ENCODE peak calls at places on chromosomes 12 and 14, in nine cellular contexts. L, V, U, E, Y, T, D, I and N are unnamed samples.

GRCh38 chr14:99662846-99663245 is 17.9 kb downstream of the HHIPL1 start:
- DNase-seq in L (no peak), V (no peak), U (no peak), E (no peak), Y (no peak), T (no peak), D (no peak), I (no peak), N (no peak)

GRCh38 chr12:9064815-9065606 is 50.7 kb downstream of the A2M start:
- DNase-seq in L (peak), V (peak), U (peak), E (no peak), Y (peak), T (no peak), D (no peak), I (peak), N (no peak)

GRCh38 chr12:10943167-10943566 is 4.1 kb upstream of the TAS2R14 start:
- DNase-seq in L (no peak), V (no peak), U (no peak), E (no peak), Y (no peak), T (no peak), D (no peak), I (no peak), N (no peak)

GRCh38 chr12:60872850-60873713 is 1277.3 kb downstream of the SLC16A7 start:
- DNase-seq in L (no peak), V (no peak), U (no peak), E (no peak), Y (no peak), T (no peak), D (no peak), I (no peak), N (no peak)

GRCh38 chr12:99334737-99335136 is 312.8 kb upstream of the GARIN6 start:
- DNase-seq in L (no peak), V (no peak), U (no peak), E (no peak), Y (no peak), T (no peak), D (no peak), I (no peak), N (peak)

GRCh38 chr14:28243600-28243999 is 523.0 kb upstream of the FOXG1 start:
- DNase-seq in L (no peak), V (no peak), U (no peak), E (no peak), Y (peak), T (no peak), D (no peak), I (no peak), N (no peak)

GRCh38 chr12:95809000-95809680 is 18.6 kb upstream of the NTN4 start:
- DNase-seq in L (no peak), V (no peak), U (no peak), E (no peak), Y (no peak), T (no peak), D (no peak), I (no peak), N (no peak)

GRCh38 chr12:52168019-52168717 is 23.6 kb downstream of the KRT80 start:
- DNase-seq in L (peak), V (no peak), U (no peak), E (no peak), Y (no peak), T (peak), D (no peak), I (no peak), N (no peak)

GRCh38 chr14:37843969-37844607 is 248.7 kb downstream of the TTC6 start:
- DNase-seq in L (no peak), V (no peak), U (no peak), E (no peak), Y (no peak), T (no peak), D (no peak), I (no peak), N (no peak)

GRCh38 chr14:93953263-93953662 is 23.1 kb downstream of the ASB2 start:
- DNase-seq in L (no peak), V (no peak), U (no peak), E (no peak), Y (no peak), T (no peak), D (no peak), I (no peak), N (no peak)

GRCh38 chr14:54783660-54784015 is 119.0 kb downstream of the GCH1 start:
- DNase-seq in L (no peak), V (no peak), U (no peak), E (no peak), Y (no peak), T (no peak), D (no peak), I (no peak), N (no peak)

GRCh38 chr14:54784060-54784459 is 118.6 kb downstream of the GCH1 start:
- DNase-seq in L (no peak), V (no peak), U (no peak), E (no peak), Y (no peak), T (no peak), D (no peak), I (peak), N (no peak)

GRCh38 chr14:54784657-54785056 is 118.0 kb downstream of the GCH1 start:
- DNase-seq in L (no peak), V (no peak), U (no peak), E (no peak), Y (no peak), T (no peak), D (no peak), I (peak), N (no peak)

GRCh38 chr14:54781936-54782802 is 120.5 kb downstream of the GCH1 start:
- DNase-seq in L (no peak), V (no peak), U (no peak), E (no peak), Y (no peak), T (no peak), D (no peak), I (no peak), N (no peak)

GRCh38 chr14:54782803-54783659 is 119.6 kb downstream of the GCH1 start:
- DNase-seq in L (no peak), V (no peak), U (no peak), E (no peak), Y (no peak), T (no peak), D (no peak), I (no peak), N (no peak)
- TF ChIP-seq CTCF in L (no peak), V (no peak), U (no peak), E (peak), Y (peak), T (no peak), D (peak), I (no peak), N (no peak)

GRCh38 chr12:112577473-112578334 is 159.0 kb downstream of the PTPN11 start:
- DNase-seq in L (no peak), V (no peak), U (no peak), E (no peak), Y (no peak), T (no peak), D (no peak), I (no peak), N (no peak)

GRCh38 chr12:112573151-112573550 is 154.4 kb downstream of the PTPN11 start:
- DNase-seq in L (no peak), V (no peak), U (no peak), E (no peak), Y (no peak), T (no peak), D (no peak), I (no peak), N (no peak)

GRCh38 chr12:112570096-112570495 is 151.3 kb downstream of the PTPN11 start:
- DNase-seq in L (no peak), V (no peak), U (no peak), E (no peak), Y (no peak), T (no peak), D (no peak), I (no peak), N (no peak)

GRCh38 chr12:112575559-112576067 is 156.9 kb downstream of the PTPN11 start:
- DNase-seq in L (no peak), V (no peak), U (no peak), E (no peak), Y (no peak), T (no peak), D (no peak), I (no peak), N (no peak)

DNA sequence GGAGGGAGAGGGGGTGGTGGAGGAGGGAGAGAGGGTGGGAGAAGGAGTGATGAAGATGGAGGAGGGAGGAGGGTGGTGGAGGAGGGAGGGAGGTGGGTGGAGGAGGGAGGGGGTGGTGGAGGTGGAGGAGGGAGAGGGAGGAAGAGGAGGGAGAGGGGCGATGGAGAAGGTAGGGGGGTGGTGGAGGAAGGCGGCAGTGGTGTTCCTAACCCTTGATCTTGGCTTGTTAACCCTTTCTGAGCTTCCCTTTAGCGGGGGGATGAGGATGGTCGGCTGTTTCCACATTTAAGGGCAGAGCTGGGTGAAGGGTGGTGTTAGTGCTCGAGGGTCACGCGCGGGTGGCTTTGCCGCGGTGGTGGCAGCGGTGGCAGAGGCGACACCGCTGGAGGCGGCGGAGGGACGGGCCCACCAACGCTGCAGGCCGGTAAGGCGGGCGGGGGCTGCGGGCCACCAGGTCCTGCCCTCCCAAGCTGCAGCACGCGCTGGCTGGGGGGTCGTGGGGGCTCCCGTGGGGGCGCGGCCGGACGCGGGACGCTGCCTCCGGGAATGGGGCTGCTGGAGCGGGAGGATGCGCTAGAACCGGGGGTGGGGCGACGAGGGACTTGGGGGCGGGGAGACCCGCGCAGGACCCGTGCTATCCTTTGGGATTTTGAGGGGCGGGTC is 156.3 kb downstream of the PTPN11 start:
- DNase-seq in L (no peak), V (no peak), U (no peak), E (no peak), Y (no peak), T (no peak), D (no peak), I (no peak), N (no peak)
- H3K4me3 ChIP-seq in L (no peak), V (no peak), U (no peak), E (no peak), Y (no peak), T (no peak), D (no peak), I (no peak), N (no peak)

DNA sequence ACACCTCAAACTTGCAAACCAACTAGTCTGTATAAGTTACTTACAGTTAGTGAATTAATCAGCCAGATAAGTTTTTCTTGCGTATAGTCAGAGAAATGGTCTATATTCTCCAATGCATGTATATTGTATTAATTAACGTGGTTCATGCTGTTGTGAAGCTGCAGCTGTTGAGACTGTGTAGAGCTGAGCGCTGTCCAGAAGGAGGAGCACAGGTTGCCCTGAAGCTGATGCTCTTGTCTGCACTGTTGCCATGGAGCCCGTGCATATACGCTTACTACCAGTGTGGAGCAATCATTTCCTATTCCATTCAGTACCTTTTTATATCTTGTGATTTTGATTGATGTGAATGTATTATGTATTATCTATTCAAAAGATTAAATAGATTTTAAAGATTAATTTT is 74.3 kb upstream of the ARID2 start:
- DNase-seq in L (no peak), V (no peak), U (no peak), E (no peak), Y (peak), T (no peak), D (no peak), I (no peak), N (no peak)
- TF ChIP-seq CTCF in L (no peak), V (no peak), U (no peak), E (no peak), Y (no peak), T (no peak), D (no peak), I (no peak), N (no peak)

DNA sequence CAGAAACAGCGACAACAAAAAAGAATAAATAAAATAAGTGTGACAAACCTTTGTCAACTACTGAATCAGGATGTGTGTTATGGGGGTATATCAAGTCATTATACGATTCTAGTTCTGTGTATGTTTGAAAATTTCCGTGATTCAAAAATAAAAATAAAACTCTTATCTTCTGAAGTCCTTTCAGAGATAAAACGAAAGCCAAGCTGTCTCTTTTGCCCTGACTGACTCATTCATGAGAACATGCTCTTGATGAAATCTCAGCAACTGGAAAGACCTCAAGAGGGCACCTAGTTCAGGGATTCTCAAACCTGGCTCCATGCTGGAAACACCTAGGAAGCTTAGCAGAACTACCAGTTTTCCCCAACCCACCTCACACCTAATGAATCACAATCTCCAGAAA is 9.2 kb downstream of the FOXN3 start:
- DNase-seq in L (no peak), V (no peak), U (no peak), E (no peak), Y (peak), T (no peak), D (no peak), I (no peak), N (no peak)
- H3K4me3 ChIP-seq in L (no peak), V (no peak), U (no peak), E (no peak), Y (no peak), T (no peak), D (no peak), I (no peak), N (no peak)

GRCh38 chr14:41973178-41973577 is 366.5 kb downstream of the LRFN5 start:
- DNase-seq in L (no peak), V (no peak), U (no peak), E (no peak), Y (no peak), T (no peak), D (no peak), I (no peak), N (no peak)
- TF ChIP-seq CTCF in L (no peak), V (no peak), U (no peak), E (no peak), Y (no peak), T (no peak), D (no peak), I (no peak), N (no peak)

GRCh38 chr14:104864267-104865068 is 600 bp upstream of the CEP170B start:
- DNase-seq in L (peak), V (peak), U (no peak), E (no peak), Y (no peak), T (no peak), D (no peak), I (peak), N (no peak)
- H3K4me3 ChIP-seq in L (peak), V (peak), U (peak), E (peak), Y (peak), T (peak), D (peak), I (peak), N (peak)

GRCh38 chr12:78562358-78563205 is 302.0 kb upstream of the SYT1 start:
- DNase-seq in L (no peak), V (no peak), U (no peak), E (peak), Y (peak), T (no peak), D (no peak), I (no peak), N (no peak)
- TF ChIP-seq CTCF in L (no peak), V (no peak), U (no peak), E (peak), Y (peak), T (peak), D (peak), I (no peak), N (peak)

GRCh38 chr12:46944771-46945170 is 119.0 kb upstream of the SLC38A4 start:
- DNase-seq in L (no peak), V (no peak), U (no peak), E (no peak), Y (no peak), T (no peak), D (no peak), I (no peak), N (no peak)

GRCh38 chr12:46948936-46949555 is 123.2 kb upstream of the SLC38A4 start:
- DNase-seq in L (no peak), V (no peak), U (no peak), E (peak), Y (no peak), T (no peak), D (no peak), I (no peak), N (no peak)

GRCh38 chr12:46944104-46944503 is 118.3 kb upstream of the SLC38A4 start:
- DNase-seq in L (no peak), V (no peak), U (peak), E (peak), Y (peak), T (no peak), D (no peak), I (no peak), N (peak)

GRCh38 chr12:46945591-46945990 is 119.8 kb upstream of the SLC38A4 start:
- DNase-seq in L (no peak), V (no peak), U (no peak), E (no peak), Y (no peak), T (no peak), D (no peak), I (no peak), N (no peak)

DNA sequence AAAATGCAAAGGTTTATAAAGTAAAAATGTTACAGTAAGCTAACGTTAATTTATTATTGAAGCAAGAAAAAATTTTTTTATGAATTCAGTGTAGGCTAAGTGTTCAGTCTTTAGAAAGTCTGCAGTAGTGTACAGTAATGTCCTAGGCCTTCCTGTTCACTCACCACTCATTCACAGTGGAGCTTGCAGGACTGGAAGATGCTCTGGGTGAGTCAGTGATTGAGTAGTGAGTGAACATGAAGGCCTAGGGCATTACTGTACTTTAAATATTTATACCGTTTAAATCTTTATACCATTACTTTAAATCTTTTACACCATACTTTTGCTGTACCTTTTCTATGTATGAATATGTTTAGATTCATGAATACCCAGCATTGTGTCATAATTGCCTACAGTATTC is 120.3 kb upstream of the SLC38A4 start:
- DNase-seq in L (no peak), V (no peak), U (no peak), E (no peak), Y (no peak), T (no peak), D (no peak), I (no peak), N (peak)
- H3K4me3 ChIP-seq in L (no peak), V (no peak), U (no peak), E (no peak), Y (no peak), T (no peak), D (no peak), I (no peak), N (no peak)

DNA sequence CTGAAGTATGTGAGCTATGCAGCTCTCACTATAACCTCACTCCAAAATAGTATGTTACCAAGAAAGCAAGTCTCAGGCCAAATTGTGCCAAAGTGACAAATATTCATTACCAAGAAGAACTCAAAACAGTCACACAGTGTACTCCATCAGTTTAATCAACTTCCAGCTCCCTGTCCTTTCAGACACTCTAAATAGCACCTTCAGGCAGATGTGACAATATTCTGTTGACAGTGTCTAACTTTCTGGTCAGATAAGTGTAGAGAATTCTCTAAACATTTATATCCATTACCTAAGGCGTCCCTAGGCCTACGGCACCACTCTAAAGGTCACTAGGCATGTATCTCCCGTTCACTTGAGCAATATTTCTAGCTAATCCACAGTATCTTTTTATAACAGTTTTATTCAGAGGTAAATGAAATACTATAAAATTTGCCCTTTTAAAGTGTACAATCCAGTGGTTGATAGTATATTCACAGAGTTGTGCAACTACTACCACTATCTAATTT is 21.7 kb downstream of the CPNE8 start:
- DNase-seq in L (no peak), V (no peak), U (no peak), E (no peak), Y (no peak), T (no peak), D (no peak), I (no peak), N (no peak)
- TF ChIP-seq CTCF in L (no peak), V (no peak), U (no peak), E (no peak), Y (no peak), T (no peak), D (no peak), I (no peak), N (no peak)

GRCh38 chr14:77221241-77221871 is 39.8 kb downstream of the TMEM63C start:
- DNase-seq in L (no peak), V (no peak), U (no peak), E (no peak), Y (no peak), T (no peak), D (no peak), I (no peak), N (no peak)

GRCh38 chr14:77219591-77219990 is 38.0 kb downstream of the TMEM63C start:
- DNase-seq in L (peak), V (peak), U (peak), E (no peak), Y (no peak), T (no peak), D (no peak), I (no peak), N (no peak)

GRCh38 chr14:77225254-77225653 is 43.7 kb downstream of the TMEM63C start:
- DNase-seq in L (no peak), V (no peak), U (no peak), E (no peak), Y (no peak), T (no peak), D (no peak), I (no peak), N (no peak)

GRCh38 chr14:77220246-77221017 is 38.8 kb downstream of the TMEM63C start:
- DNase-seq in L (no peak), V (no peak), U (peak), E (no peak), Y (no peak), T (no peak), D (no peak), I (no peak), N (no peak)

DNA sequence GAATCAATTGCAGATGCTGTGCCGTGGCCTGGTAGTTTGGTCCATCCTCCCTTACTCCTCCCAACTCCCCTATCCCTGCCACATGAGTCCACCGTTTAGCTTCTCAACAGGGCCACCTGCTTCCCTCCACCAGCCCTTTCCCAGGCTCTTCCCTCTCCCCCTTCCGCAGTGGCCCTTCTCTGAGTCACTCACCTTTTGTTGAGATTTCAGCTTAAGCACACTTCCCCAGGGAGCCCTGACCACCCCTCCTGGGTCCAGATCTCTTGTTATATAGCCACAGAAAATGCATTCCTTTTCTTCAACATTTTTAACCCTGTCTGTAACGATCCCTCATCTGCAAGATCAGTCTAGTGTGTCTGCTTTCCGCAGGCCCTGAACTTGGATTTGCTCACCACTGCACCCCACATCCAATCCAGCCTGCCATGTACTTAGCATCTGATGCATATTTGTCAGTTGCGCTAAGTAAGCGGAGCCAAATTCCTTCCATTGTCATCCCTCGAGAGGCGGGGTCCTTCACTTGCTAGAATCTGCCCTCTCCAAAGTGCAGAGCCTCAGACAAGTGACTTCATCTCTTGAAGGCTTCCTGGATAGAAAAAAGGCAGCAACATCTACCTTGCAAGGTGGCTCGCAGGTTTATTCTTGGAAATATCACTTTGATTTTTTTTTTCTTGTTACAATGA is 41.1 kb downstream of the TMEM63C start:
- DNase-seq in L (no peak), V (no peak), U (no peak), E (no peak), Y (no peak), T (no peak), D (no peak), I (no peak), N (no peak)
- H3K4me3 ChIP-seq in L (no peak), V (no peak), U (no peak), E (no peak), Y (no peak), T (no peak), D (no peak), I (no peak), N (no peak)